ENCODE peak calls at places on chromosome 13, in eight cellular contexts. E is uterus; P is A549; Q is CD4-positive, alpha-beta T cell; L is thyroid gland; B is coronary artery; R is heart right ventricle; U is suprapubic skin. Y is an unnamed sample.

GRCh38 chr13:65882810-65883209 is 1347.3 kb downstream of the PCDH9 start:
- DNase-seq in U (no peak), B (no peak), E (no peak), L (no peak), R (no peak), P (no peak), Q (no peak), Y (peak; percentile 3)

GRCh38 chr13:39052944-39053343 is 14.7 kb downstream of the NHLRC3 start:
- DNase-seq in L (no peak), B (no peak), R (no peak), P (no peak), Q (no peak), U (no peak), E (no peak), Y (no peak)

GRCh38 chr13:76053181-76053580 is 417.1 kb downstream of the LMO7 start:
- DNase-seq in B (no peak), L (no peak), Q (no peak), E (no peak), P (no peak), R (no peak), U (no peak), Y (no peak)

GRCh38 chr13:111006508-111007031 is 91.7 kb upstream of the ANKRD10 start:
- DNase-seq in P (no peak), B (peak; percentile 91), U (no peak), L (peak; percentile 63), E (peak; percentile 80), R (peak; percentile 88), Q (no peak), Y (peak; percentile 79)

GRCh38 chr13:107867701-107868661 is 347.4 kb downstream of the LIG4 start:
- DNase-seq in L (peak; percentile 18), U (no peak), B (no peak), P (peak; percentile 15), R (no peak), E (no peak), Q (no peak), Y (peak; percentile 12)

GRCh38 chr13:30869491-30869890 is 36.6 kb upstream of the MEDAG start:
- DNase-seq in L (no peak), R (no peak), P (no peak), B (peak; percentile 70), Q (no peak), U (no peak), E (no peak), Y (no peak)

GRCh38 chr13:33817513-33817842 is 471 bp upstream of the RFC3 start:
- DNase-seq in Q (no peak), B (no peak), L (no peak), P (no peak), U (no peak), R (no peak), E (no peak), Y (no peak)

GRCh38 chr13:75789451-75790197 is 153.5 kb downstream of the LMO7 start:
- DNase-seq in U (no peak), P (no peak), L (no peak), B (no peak), Q (no peak), R (no peak), E (no peak), Y (peak; percentile 46)

GRCh38 chr13:51840917-51841316 is 4.1 kb downstream of the TMEM272 start:
- DNase-seq in E (no peak), P (no peak), U (no peak), R (no peak), B (no peak), L (no peak), Q (no peak), Y (no peak)

GRCh38 chr13:92578358-92578757 is 648.2 kb upstream of the GPC6 start:
- DNase-seq in P (no peak), U (no peak), L (no peak), R (no peak), E (no peak), Q (no peak), B (no peak), Y (no peak)

GRCh38 chr13:33480561-33480960 is 195.0 kb upstream of the STARD13 start:
- DNase-seq in Q (no peak), U (no peak), E (no peak), R (no peak), L (no peak), B (no peak), P (no peak), Y (no peak)

GRCh38 chr13:103140001-103140671 is 73.9 kb upstream of the SLC10A2 start:
- DNase-seq in R (no peak), Q (no peak), P (peak; percentile 10), B (no peak), L (no peak), E (no peak), U (no peak), Y (peak; percentile 55)

GRCh38 chr13:73336789-73337188 is 278.0 kb downstream of the KLF5 start:
- DNase-seq in U (no peak), L (no peak), P (peak; percentile 79), R (no peak), B (no peak), Q (no peak), E (no peak), Y (no peak)

GRCh38 chr13:30371649-30372265 is 50.5 kb upstream of the UBE2L5 start:
- DNase-seq in U (no peak), B (no peak), P (peak; percentile 7), Q (peak; percentile 59), R (no peak), E (no peak), L (peak; percentile 74), Y (peak; percentile 34)

GRCh38 chr13:101579291-101579802 is 126.9 kb downstream of the ITGBL1 start:
- DNase-seq in Q (no peak), B (no peak), U (no peak), P (peak; percentile 53), R (no peak), L (no peak), E (no peak), Y (no peak)

GRCh38 chr13:110182461-110182860 is 124.5 kb downstream of the COL4A1 start:
- DNase-seq in L (no peak), R (no peak), Q (no peak), E (no peak), U (no peak), B (no peak), P (no peak), Y (no peak)

GRCh38 chr13:90427322-90428272 is 919.9 kb upstream of the MIR17HG start:
- DNase-seq in E (no peak), Q (no peak), B (no peak), L (no peak), R (no peak), P (no peak), U (no peak), Y (peak; percentile 44)

GRCh38 chr13:105442941-105443340 is 1092.5 kb downstream of the EFNB2 start:
- DNase-seq in P (peak; percentile 87), U (no peak), B (no peak), Q (no peak), R (peak; percentile 29), E (no peak), L (no peak), Y (peak; percentile 65)

GRCh38 chr13:31749929-31750328 is 10.6 kb downstream of the RXFP2 start:
- DNase-seq in U (no peak), Q (no peak), B (no peak), L (no peak), R (no peak), P (no peak), E (no peak), Y (no peak)

GRCh38 chr13:46614582-46614981 is 61.6 kb downstream of the LRCH1 start:
- DNase-seq in P (peak; percentile 61), R (no peak), E (peak; percentile 66), B (no peak), U (no peak), Q (no peak), L (no peak), Y (no peak)

GRCh38 chr13:35485451-35485850 is 9.0 kb upstream of the MAB21L1 start:
- DNase-seq in Q (no peak), B (no peak), E (no peak), P (no peak), U (no peak), L (no peak), R (no peak), Y (peak; percentile 59)
- H3K27ac ChIP-seq in Q (no peak overlapping the region), B (no peak overlapping the region), E (no peak overlapping the region), P (no peak overlapping the region), U (no peak overlapping the region), L (no peak overlapping the region), R (no peak overlapping the region), Y (peak overlapping the region; percentile 86)

GRCh38 chr13:98976941-98977340 is 923 bp downstream of the DOCK9 start:
- DNase-seq in L (no peak), B (no peak), Q (no peak), U (no peak), P (no peak), R (no peak), E (no peak), Y (no peak)
- H3K27ac ChIP-seq in L (peak overlapping the region; percentile 76), B (peak overlapping the region; percentile 61), Q (no peak overlapping the region), U (peak overlapping the region; percentile 75), P (no peak overlapping the region), R (peak overlapping the region; percentile 88), E (peak overlapping the region; percentile 77), Y (peak overlapping the region; percentile 62)

GRCh38 chr13:42361701-42362100 is 89.7 kb downstream of the AKAP11 start:
- DNase-seq in P (no peak), B (no peak), Q (no peak), L (no peak), R (no peak), E (no peak), U (no peak), Y (peak; percentile 56)

GRCh38 chr13:42367836-42368235 is 95.9 kb downstream of the AKAP11 start:
- DNase-seq in E (no peak), P (no peak), L (no peak), R (no peak), U (no peak), B (no peak), Q (no peak), Y (no peak)

GRCh38 chr13:42364613-42365000 is 92.7 kb downstream of the AKAP11 start:
- DNase-seq in Q (no peak), U (no peak), P (peak; percentile 4), L (no peak), B (no peak), E (no peak), R (no peak), Y (no peak)

GRCh38 chr13:42360046-42360445 is 88.1 kb downstream of the AKAP11 start:
- DNase-seq in Q (no peak), L (no peak), R (no peak), U (no peak), B (no peak), P (no peak), E (no peak), Y (no peak)

DNA sequence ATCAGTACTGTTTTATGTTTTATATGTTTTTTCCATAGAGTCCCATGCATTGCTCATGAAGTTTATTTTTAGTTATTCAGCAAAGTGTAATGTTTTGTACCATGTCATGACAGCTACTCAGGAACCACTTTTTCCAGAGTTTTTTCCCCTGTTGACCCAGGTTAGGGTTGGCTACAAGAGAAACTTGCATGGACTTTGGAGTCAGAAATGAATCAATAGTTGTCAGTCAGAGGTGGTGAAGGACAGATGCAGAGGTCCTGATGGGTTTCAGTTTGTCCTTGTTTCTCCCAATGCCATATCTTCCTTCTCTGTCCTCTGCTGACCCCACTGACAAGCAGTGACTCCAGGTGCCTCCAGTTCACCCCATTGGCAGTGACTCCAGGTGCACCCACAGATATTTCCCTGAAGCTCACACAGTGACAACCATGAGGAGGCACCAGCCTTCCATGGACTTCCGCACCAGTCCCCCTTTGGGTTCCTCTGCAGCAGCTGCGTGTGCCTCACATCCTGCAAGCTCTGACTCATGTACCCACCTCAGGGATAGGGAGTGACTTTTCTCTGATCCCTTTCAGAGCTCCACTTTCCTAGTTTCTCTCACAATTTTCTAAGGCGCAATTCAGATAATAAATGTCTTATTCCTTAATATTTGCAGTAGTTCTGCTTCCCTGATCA is 92.1 kb downstream of the AKAP11 start:
- DNase-seq in U (no peak), L (no peak), Q (no peak), B (no peak), P (peak; percentile 10), R (no peak), E (no peak), Y (peak; percentile 42)
- H3K27ac ChIP-seq in U (no peak overlapping the region), L (no peak overlapping the region), Q (no peak overlapping the region), B (no peak overlapping the region), P (no peak overlapping the region), R (no peak overlapping the region), E (no peak overlapping the region), Y (no peak overlapping the region)

GRCh38 chr13:99383946-99384345 is 76.7 kb upstream of the GPR183 start:
- DNase-seq in P (no peak), R (no peak), U (no peak), B (no peak), Q (no peak), L (no peak), E (no peak), Y (no peak)
- H3K27ac ChIP-seq in P (no peak overlapping the region), R (no peak overlapping the region), U (no peak overlapping the region), B (no peak overlapping the region), Q (peak overlapping the region; percentile 87), L (no peak overlapping the region), E (no peak overlapping the region), Y (no peak overlapping the region)

Y was measured in SJCRH30.